ENCODE peak calls at places on chromosome 18, in six cellular contexts. I is OCI-LY7; P is uterus; W is left lung; N is CD8-positive, alpha-beta memory T cell; U is PC-9. V is an unnamed sample.

GRCh38 chr18:8747440-8747937 is 42.1 kb downstream of the MTCL1 start:
- DNase-seq in W (peak; percentile 39), P (no peak), U (no peak), N (no peak), I (no peak), V (no peak)

GRCh38 chr18:23871410-23871809 is 143.1 kb upstream of the TTC39C start:
- DNase-seq in I (peak; percentile 86), W (no peak), N (peak; percentile 92), U (peak; percentile 66), P (no peak), V (no peak)

GRCh38 chr18:59834267-59834666 is 65.5 kb upstream of the PMAIP1 start:
- DNase-seq in U (no peak), W (no peak), N (no peak), P (no peak), I (no peak), V (no peak)

GRCh38 chr18:58321986-58322385 is 278.0 kb downstream of the NEDD4L start:
- DNase-seq in I (peak; percentile 11), W (no peak), U (peak; percentile 61), N (no peak), P (peak; percentile 51), V (peak; percentile 26)

GRCh38 chr18:51229328-51229727 is 31.8 kb upstream of the MEX3C start:
- DNase-seq in U (no peak), I (no peak), N (no peak), W (no peak), P (no peak), V (no peak)

GRCh38 chr18:76364282-76365259 is 130.5 kb downstream of the ZNF516 start:
- DNase-seq in W (no peak), I (no peak), U (no peak), P (no peak), N (no peak), V (no peak)

GRCh38 chr18:48607049-48607984 is 68.5 kb downstream of the CTIF start:
- DNase-seq in W (no peak), I (no peak), P (peak; percentile 31), U (peak; percentile 36), N (no peak), V (no peak)

GRCh38 chr18:62963522-62963921 is 248.2 kb downstream of the PHLPP1 start:
- DNase-seq in U (no peak), P (no peak), I (no peak), N (no peak), W (no peak), V (no peak)

GRCh38 chr18:60092073-60092472 is 192.3 kb downstream of the PMAIP1 start:
- DNase-seq in N (no peak), W (no peak), P (no peak), I (no peak), U (no peak), V (no peak)

GRCh38 chr18:8362863-8363262 is 246.4 kb upstream of the RAB12 start:
- DNase-seq in I (no peak), N (no peak), P (no peak), W (no peak), U (no peak), V (no peak)

GRCh38 chr18:38867680-38868079 is 1302.1 kb upstream of the CELF4 start:
- DNase-seq in I (no peak), P (no peak), N (no peak), W (no peak), U (no peak), V (no peak)

GRCh38 chr18:31230495-31230894 is 67.8 kb upstream of the DSC1 start:
- DNase-seq in W (no peak), U (no peak), N (no peak), P (no peak), I (no peak), V (no peak)

GRCh38 chr18:25815659-25816058 is 274.8 kb downstream of the SS18 start:
- DNase-seq in I (no peak), U (no peak), W (no peak), N (no peak), P (no peak), V (no peak)

GRCh38 chr18:8367217-8367988 is 241.8 kb upstream of the RAB12 start:
- DNase-seq in N (no peak), U (peak; percentile 35), W (peak; percentile 87), P (no peak), I (no peak), V (peak; percentile 18)

GRCh38 chr18:29248856-29249255 is 1071.9 kb upstream of the CDH2 start:
- DNase-seq in P (no peak), U (no peak), N (no peak), W (no peak), I (no peak), V (no peak)

GRCh38 chr18:37720706-37721105 is 155.1 kb upstream of the CELF4 start:
- DNase-seq in N (no peak), W (no peak), P (no peak), U (no peak), I (no peak), V (no peak)

GRCh38 chr18:58364867-58365533 is 263.9 kb downstream of the ALPK2 start:
- DNase-seq in U (no peak), W (no peak), N (no peak), I (no peak), P (no peak), V (no peak)

GRCh38 chr18:58640891-58641610 is 12.2 kb upstream of the ALPK2 start:
- DNase-seq in P (no peak), N (no peak), I (no peak), U (no peak), W (no peak), V (no peak)

GRCh38 chr18:75582406-75582821 is 154.9 kb upstream of the SMIM21 start:
- DNase-seq in I (no peak), U (no peak), W (no peak), N (no peak), P (no peak), V (no peak)

GRCh38 chr18:23210526-23210925 is 75.2 kb downstream of the CABLES1 start:
- DNase-seq in I (no peak), P (no peak), W (no peak), N (peak; percentile 23), U (no peak), V (no peak)

GRCh38 chr18:3616142-3616541 is 166.2 kb downstream of the TGIF1 start:
- DNase-seq in U (no peak), I (no peak), P (no peak), N (no peak), W (no peak), V (no peak)
- H3K27ac ChIP-seq in U (peak overlapping the region; percentile 16), I (no peak overlapping the region), P (no peak overlapping the region), N (peak overlapping the region; percentile 26), W (no peak overlapping the region), V (no peak overlapping the region)

GRCh38 chr18:11849279-11849678 is 1.9 kb upstream of the CHMP1B start:
- DNase-seq in I (no peak), P (no peak), N (no peak), U (no peak), W (no peak), V (no peak)

GRCh38 chr18:11852048-11852341 is 782 bp downstream of the CHMP1B start:
- DNase-seq in N (no peak), I (no peak), U (no peak), P (no peak), W (no peak), V (no peak)

GRCh38 chr18:11850821-11851155 is 425 bp upstream of the CHMP1B start:
- DNase-seq in P (no peak), I (no peak), N (no peak), W (no peak), U (no peak), V (no peak)

GRCh38 chr18:11851156-11852047 is at the start of gene CHMP1B:
- DNase-seq in P (peak; percentile 98), W (peak; percentile 99), I (peak; percentile 97), U (peak; percentile 97), N (peak; percentile 98), V (peak; percentile 97)

DNA sequence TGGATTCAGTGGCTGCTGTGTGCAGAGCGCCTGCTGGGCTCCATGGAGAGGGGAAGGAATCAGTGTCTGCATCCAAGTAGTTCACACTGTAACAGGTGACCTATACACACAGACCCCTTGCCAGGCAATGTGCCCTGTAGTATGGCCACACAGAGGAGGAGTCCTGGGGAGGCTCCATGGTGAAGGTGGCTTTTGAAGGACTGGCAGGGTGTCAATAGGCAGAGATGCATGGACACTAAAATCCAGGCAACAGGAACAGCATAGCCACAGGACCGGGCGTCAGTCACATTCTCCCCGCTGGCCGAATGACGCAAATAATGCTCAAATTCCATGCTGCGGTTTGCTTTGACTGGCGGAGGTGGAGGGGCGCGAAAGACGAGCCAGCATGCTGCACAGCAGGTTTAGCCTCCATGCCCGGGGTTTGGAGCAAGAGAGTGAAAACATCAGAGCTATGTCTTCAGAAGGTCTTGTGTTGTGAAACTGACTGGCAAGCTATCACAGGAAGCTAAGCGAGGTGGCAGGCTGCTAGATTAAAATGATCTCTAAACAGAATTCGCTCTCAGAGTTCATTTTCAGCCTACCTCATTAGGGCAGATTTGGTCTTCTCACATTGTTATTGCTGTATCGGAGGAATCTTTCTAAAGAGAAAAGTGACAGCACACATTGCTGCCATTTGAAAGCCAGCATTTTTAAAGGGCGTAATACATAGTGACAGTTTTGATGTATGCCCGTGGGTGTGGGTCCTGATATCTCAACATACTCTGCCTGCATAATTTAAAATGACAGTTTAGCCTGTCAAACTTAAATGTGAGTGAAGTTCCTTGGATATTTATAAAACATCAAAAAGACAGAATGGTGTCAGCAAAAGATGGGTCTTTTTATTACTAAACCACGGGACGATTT is 1.1 kb upstream of the CHMP1B start:
- DNase-seq in N (peak; percentile 76), P (peak; percentile 44), U (peak; percentile 93), W (peak; percentile 82), I (peak; percentile 31), V (no peak)
- H3K27ac ChIP-seq in N (peak overlapping the region; percentile 97), P (peak overlapping the region; percentile 88), U (peak overlapping the region; percentile 83), W (peak overlapping the region; percentile 94), I (no peak overlapping the region), V (peak overlapping the region; percentile 93)

DNA sequence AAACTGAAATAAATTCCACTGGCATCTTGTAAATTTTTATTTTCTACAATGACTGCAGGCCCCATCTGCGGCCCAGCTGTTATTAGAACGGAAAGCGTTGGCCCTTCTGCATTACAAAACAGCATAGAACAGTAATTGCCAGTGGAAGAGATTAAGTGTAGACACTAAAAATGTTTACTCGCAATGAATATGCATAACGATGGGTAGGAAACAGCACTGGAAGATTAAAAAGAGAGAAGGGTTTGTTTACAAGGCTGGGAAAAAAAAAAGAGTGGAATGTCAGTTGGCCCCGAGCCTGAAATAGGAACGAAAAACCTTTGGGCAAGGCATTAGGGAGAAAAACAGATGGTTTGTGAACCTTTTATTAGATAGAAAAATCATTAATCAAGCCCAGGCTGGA is 275.9 kb upstream of the TCF4 start:
- DNase-seq in P (peak; percentile 33), N (no peak), W (no peak), I (no peak), U (no peak), V (no peak)
- H3K27ac ChIP-seq in P (peak overlapping the region; percentile 50), N (no peak overlapping the region), W (no peak overlapping the region), I (no peak overlapping the region), U (no peak overlapping the region), V (no peak overlapping the region)

GRCh38 chr18:12338382-12338781 is 30.3 kb downstream of the TUBB6 start:
- DNase-seq in W (no peak), U (no peak), I (no peak), N (no peak), P (no peak), V (no peak)

GRCh38 chr18:12335503-12335902 is 27.5 kb downstream of the TUBB6 start:
- DNase-seq in N (no peak), U (no peak), I (no peak), P (no peak), W (no peak), V (no peak)

GRCh38 chr18:12334280-12335262 is 26.5 kb downstream of the TUBB6 start:
- DNase-seq in N (no peak), P (no peak), W (no peak), U (no peak), I (no peak), V (no peak)

GRCh38 chr18:12336251-12336650 is 28.2 kb downstream of the TUBB6 start:
- DNase-seq in I (no peak), P (no peak), W (no peak), U (peak; percentile 76), N (no peak), V (no peak)

GRCh38 chr18:12336887-12337286 is 28.8 kb downstream of the TUBB6 start:
- DNase-seq in W (no peak), U (peak; percentile 74), P (no peak), I (no peak), N (no peak), V (no peak)
- H3K27ac ChIP-seq in W (no peak overlapping the region), U (peak overlapping the region; percentile 48), P (no peak overlapping the region), I (no peak overlapping the region), N (no peak overlapping the region), V (no peak overlapping the region)

V was measured in caudate nucleus.